ENCODE peak calls at places on chromosomes 7 and 10, in five cellular contexts. One of them, this sample, is unnamed.
A peak's percentile ranks its signal among the peaks of the same experiment; 100 is the strongest.

GRCh38 chr10:132626761-132627735 is 89.5 kb downstream of the INPP5A start:
- DNase-seq in hepatocyte: no peak
- DNase-seq in heart left ventricle: peak; percentile 13
- DNase-seq in adrenal gland: no peak
- DNase-seq in transverse colon: no peak
- DNase-seq in this sample: no peak

GRCh38 chr7:124009321-124009720 is 23.5 kb downstream of the TMEM229A start:
- DNase-seq in transverse colon: no peak
- DNase-seq in hepatocyte: no peak
- DNase-seq in adrenal gland: no peak
- DNase-seq in heart left ventricle: no peak
- DNase-seq in this sample: no peak

GRCh38 chr7:2170576-2171521 is 61.9 kb downstream of the MAD1L1 start:
- DNase-seq in heart left ventricle: no peak
- DNase-seq in transverse colon: no peak
- DNase-seq in hepatocyte: no peak
- DNase-seq in adrenal gland: no peak
- DNase-seq in this sample: no peak

GRCh38 chr10:84356951-84357350 is 28.6 kb downstream of the CCSER2 start:
- DNase-seq in adrenal gland: no peak
- DNase-seq in hepatocyte: no peak
- DNase-seq in transverse colon: no peak
- DNase-seq in heart left ventricle: no peak
- DNase-seq in this sample: no peak

GRCh38 chr7:93043393-93043985 is 74.3 kb downstream of the SAMD9 start:
- DNase-seq in hepatocyte: peak; percentile 28
- DNase-seq in heart left ventricle: no peak
- DNase-seq in adrenal gland: no peak
- DNase-seq in transverse colon: no peak
- DNase-seq in this sample: peak; percentile 89

GRCh38 chr10:86411852-86412550 is 45.4 kb upstream of the GRID1 start:
- DNase-seq in hepatocyte: no peak
- DNase-seq in heart left ventricle: no peak
- DNase-seq in transverse colon: no peak
- DNase-seq in adrenal gland: no peak
- DNase-seq in this sample: no peak

GRCh38 chr10:4050061-4050460 is 265.1 kb upstream of the KLF6 start:
- DNase-seq in hepatocyte: no peak
- DNase-seq in adrenal gland: no peak
- DNase-seq in transverse colon: no peak
- DNase-seq in heart left ventricle: no peak
- DNase-seq in this sample: no peak

GRCh38 chr10:1241322-1241890 is 185.2 kb downstream of the WDR37 start:
- DNase-seq in heart left ventricle: no peak
- DNase-seq in adrenal gland: no peak
- DNase-seq in transverse colon: no peak
- DNase-seq in hepatocyte: no peak
- DNase-seq in this sample: no peak

GRCh38 chr10:128417776-128418175 is 291.6 kb upstream of the MKI67 start:
- DNase-seq in hepatocyte: no peak
- DNase-seq in heart left ventricle: no peak
- DNase-seq in transverse colon: no peak
- DNase-seq in adrenal gland: no peak
- DNase-seq in this sample: no peak

GRCh38 chr10:76309744-76310441 is 878.5 kb downstream of the LRMDA start:
- DNase-seq in adrenal gland: peak; percentile 30
- DNase-seq in heart left ventricle: no peak
- DNase-seq in transverse colon: no peak
- DNase-seq in hepatocyte: no peak
- DNase-seq in this sample: no peak

GRCh38 chr10:11165591-11166543 is 148.2 kb downstream of the CELF2 start:
- DNase-seq in heart left ventricle: peak; percentile 71
- DNase-seq in adrenal gland: no peak
- DNase-seq in hepatocyte: peak; percentile 61
- DNase-seq in transverse colon: peak; percentile 63
- DNase-seq in this sample: no peak

GRCh38 chr7:30196408-30196807 is 61.6 kb downstream of the MTURN start:
- DNase-seq in adrenal gland: no peak
- DNase-seq in heart left ventricle: no peak
- DNase-seq in hepatocyte: no peak
- DNase-seq in transverse colon: no peak
- DNase-seq in this sample: no peak

GRCh38 chr7:77457779-77458178 is 41.6 kb upstream of the GSAP start:
- DNase-seq in hepatocyte: no peak
- DNase-seq in transverse colon: no peak
- DNase-seq in heart left ventricle: no peak
- DNase-seq in adrenal gland: no peak
- DNase-seq in this sample: no peak

GRCh38 chr7:152158801-152159587 is 133.5 kb downstream of the GALNT11 start:
- DNase-seq in hepatocyte: no peak
- DNase-seq in adrenal gland: no peak
- DNase-seq in transverse colon: peak; percentile 31
- DNase-seq in heart left ventricle: no peak
- DNase-seq in this sample: peak; percentile 28

GRCh38 chr7:50863053-50863452 is 80.4 kb upstream of the GRB10 start:
- DNase-seq in transverse colon: no peak
- DNase-seq in hepatocyte: no peak
- DNase-seq in adrenal gland: no peak
- DNase-seq in heart left ventricle: no peak
- DNase-seq in this sample: no peak

GRCh38 chr10:121999301-121999700 is 10.3 kb downstream of the TACC2 start:
- DNase-seq in heart left ventricle: no peak
- DNase-seq in transverse colon: no peak
- DNase-seq in hepatocyte: no peak
- DNase-seq in adrenal gland: no peak
- DNase-seq in this sample: no peak

GRCh38 chr10:114902151-114902550 is 35.8 kb upstream of the TRUB1 start:
- DNase-seq in heart left ventricle: no peak
- DNase-seq in hepatocyte: no peak
- DNase-seq in transverse colon: no peak
- DNase-seq in adrenal gland: no peak
- DNase-seq in this sample: no peak

GRCh38 chr7:1065263-1066260 is 21.2 kb downstream of the GPR146 start:
- DNase-seq in transverse colon: peak; percentile 88
- DNase-seq in adrenal gland: peak; percentile 77
- DNase-seq in hepatocyte: peak; percentile 89
- DNase-seq in heart left ventricle: peak; percentile 86
- DNase-seq in this sample: peak; percentile 65

GRCh38 chr10:113680172-113681111 is 730 bp downstream of the CASP7 start:
- DNase-seq in adrenal gland: peak; percentile 70
- DNase-seq in heart left ventricle: peak; percentile 35
- DNase-seq in transverse colon: peak; percentile 67
- DNase-seq in hepatocyte: peak; percentile 48
- DNase-seq in this sample: peak; percentile 93

GRCh38 chr10:101839421-101840063 is 4.1 kb downstream of the KCNIP2 start:
- DNase-seq in hepatocyte: peak; percentile 72
- DNase-seq in transverse colon: peak; percentile 68
- DNase-seq in adrenal gland: no peak
- DNase-seq in heart left ventricle: no peak
- DNase-seq in this sample: no peak

GRCh38 chr10:52019078-52019644 is 294.9 kb upstream of the DKK1 start:
- DNase-seq in transverse colon: no peak
- DNase-seq in adrenal gland: no peak
- DNase-seq in heart left ventricle: no peak
- DNase-seq in hepatocyte: no peak
- DNase-seq in this sample: no peak

GRCh38 chr7:157709531-157710251 is 372.9 kb downstream of the DNAJB6 start:
- DNase-seq in hepatocyte: no peak
- DNase-seq in transverse colon: no peak
- DNase-seq in adrenal gland: no peak
- DNase-seq in heart left ventricle: peak; percentile 15
- DNase-seq in this sample: no peak

GRCh38 chr10:79407811-79408795 is 37.3 kb downstream of the ZCCHC24 start:
- DNase-seq in hepatocyte: peak; percentile 75
- DNase-seq in heart left ventricle: no peak
- DNase-seq in adrenal gland: no peak
- DNase-seq in transverse colon: peak; percentile 51
- DNase-seq in this sample: no peak

GRCh38 chr10:70164179-70164578 is 6.1 kb downstream of the SAR1A start:
- DNase-seq in hepatocyte: no peak
- DNase-seq in transverse colon: no peak
- DNase-seq in heart left ventricle: no peak
- DNase-seq in adrenal gland: no peak
- DNase-seq in this sample: no peak

GRCh38 chr10:70162157-70162891 is 8.0 kb downstream of the SAR1A start:
- DNase-seq in heart left ventricle: no peak
- DNase-seq in adrenal gland: no peak
- DNase-seq in transverse colon: no peak
- DNase-seq in hepatocyte: no peak
- DNase-seq in this sample: no peak

GRCh38 chr10:70162892-70163201 is 7.5 kb downstream of the SAR1A start:
- DNase-seq in adrenal gland: no peak
- DNase-seq in heart left ventricle: no peak
- DNase-seq in transverse colon: no peak
- DNase-seq in hepatocyte: no peak
- DNase-seq in this sample: no peak

GRCh38 chr10:70160798-70161197 is 9.5 kb downstream of the SAR1A start:
- DNase-seq in transverse colon: no peak
- DNase-seq in hepatocyte: no peak
- DNase-seq in heart left ventricle: no peak
- DNase-seq in adrenal gland: no peak
- DNase-seq in this sample: no peak

GRCh38 chr10:70163448-70163847 is 6.9 kb downstream of the SAR1A start:
- DNase-seq in hepatocyte: no peak
- DNase-seq in heart left ventricle: no peak
- DNase-seq in transverse colon: no peak
- DNase-seq in adrenal gland: no peak
- DNase-seq in this sample: no peak
- H3K4me3 ChIP-seq in hepatocyte: no peak overlapping the region
- H3K4me3 ChIP-seq in heart left ventricle: no peak overlapping the region
- H3K4me3 ChIP-seq in transverse colon: no peak overlapping the region
- H3K4me3 ChIP-seq in adrenal gland: no peak overlapping the region
- H3K4me3 ChIP-seq in this sample: no peak overlapping the region

GRCh38 chr10:48884337-48885045 is 55.1 kb downstream of the LRRC18 start:
- DNase-seq in heart left ventricle: no peak
- DNase-seq in hepatocyte: no peak
- DNase-seq in transverse colon: no peak
- DNase-seq in adrenal gland: no peak
- DNase-seq in this sample: no peak

GRCh38 chr10:48885376-48885775 is 54.3 kb downstream of the LRRC18 start:
- DNase-seq in heart left ventricle: no peak
- DNase-seq in transverse colon: no peak
- DNase-seq in hepatocyte: peak; percentile 58
- DNase-seq in adrenal gland: no peak
- DNase-seq in this sample: peak; percentile 17

GRCh38 chr10:48880016-48880705 is 59.5 kb downstream of the LRRC18 start:
- DNase-seq in heart left ventricle: no peak
- DNase-seq in adrenal gland: no peak
- DNase-seq in transverse colon: no peak
- DNase-seq in hepatocyte: no peak
- DNase-seq in this sample: no peak

GRCh38 chr10:48881937-48882336 is 57.7 kb downstream of the LRRC18 start:
- DNase-seq in transverse colon: no peak
- DNase-seq in heart left ventricle: no peak
- DNase-seq in hepatocyte: no peak
- DNase-seq in adrenal gland: no peak
- DNase-seq in this sample: no peak

GRCh38 chr10:48882881-48883280 is 56.8 kb downstream of the LRRC18 start:
- DNase-seq in adrenal gland: no peak
- DNase-seq in transverse colon: no peak
- DNase-seq in hepatocyte: no peak
- DNase-seq in heart left ventricle: no peak
- DNase-seq in this sample: no peak
- H3K36me3 ChIP-seq in adrenal gland: no peaks in the 10 kb centered on the region
- H3K36me3 ChIP-seq in transverse colon: no peaks in the 10 kb centered on the region
- H3K36me3 ChIP-seq in hepatocyte: no peaks in the 10 kb centered on the region
- H3K36me3 ChIP-seq in heart left ventricle: no peaks in the 10 kb centered on the region
- H3K36me3 ChIP-seq in this sample: no peaks in the 10 kb centered on the region

GRCh38 chr10:93062499-93063216 is 2.1 kb downstream of the CYP26C1 start:
- DNase-seq in transverse colon: no peak
- DNase-seq in adrenal gland: no peak
- DNase-seq in heart left ventricle: no peak
- DNase-seq in hepatocyte: peak; percentile 63
- DNase-seq in this sample: no peak

GRCh38 chr10:93058139-93058538 is 2.5 kb upstream of the CYP26C1 start:
- DNase-seq in hepatocyte: no peak
- DNase-seq in heart left ventricle: no peak
- DNase-seq in adrenal gland: no peak
- DNase-seq in transverse colon: no peak
- DNase-seq in this sample: peak; percentile 60

GRCh38 chr10:93061594-93062498 is 1.2 kb downstream of the CYP26C1 start:
- DNase-seq in transverse colon: no peak
- DNase-seq in heart left ventricle: no peak
- DNase-seq in adrenal gland: no peak
- DNase-seq in hepatocyte: no peak
- DNase-seq in this sample: no peak

GRCh38 chr10:93060887-93061593 is 442 bp downstream of the CYP26C1 start:
- DNase-seq in adrenal gland: no peak
- DNase-seq in hepatocyte: no peak
- DNase-seq in transverse colon: no peak
- DNase-seq in heart left ventricle: no peak
- DNase-seq in this sample: no peak

GRCh38 chr10:93059975-93060886 is at the start of gene CYP26C1:
- DNase-seq in transverse colon: no peak
- DNase-seq in heart left ventricle: no peak
- DNase-seq in hepatocyte: no peak
- DNase-seq in adrenal gland: no peak
- DNase-seq in this sample: no peak
- H3K27me3 ChIP-seq in transverse colon: peaks cover 71% of the 10 kb centered on the region
- H3K27me3 ChIP-seq in heart left ventricle: peaks cover 54% of the 10 kb centered on the region
- H3K27me3 ChIP-seq in hepatocyte: peaks cover 73% of the 10 kb centered on the region
- H3K27me3 ChIP-seq in adrenal gland: peaks cover 24% of the 10 kb centered on the region
- H3K27me3 ChIP-seq in this sample: peaks cover 45% of the 10 kb centered on the region

GRCh38 chr7:31444196-31444595 is 69.7 kb upstream of the ITPRID1 start:
- DNase-seq in transverse colon: no peak
- DNase-seq in adrenal gland: no peak
- DNase-seq in hepatocyte: no peak
- DNase-seq in heart left ventricle: no peak
- DNase-seq in this sample: no peak
- H3K4me3 ChIP-seq in transverse colon: no peak overlapping the region
- H3K4me3 ChIP-seq in adrenal gland: no peak overlapping the region
- H3K4me3 ChIP-seq in hepatocyte: no peak overlapping the region
- H3K4me3 ChIP-seq in heart left ventricle: no peak overlapping the region
- H3K4me3 ChIP-seq in this sample: no peak overlapping the region

GRCh38 chr10:28575852-28576251 is 42.9 kb downstream of the WAC start:
- DNase-seq in heart left ventricle: no peak
- DNase-seq in adrenal gland: no peak
- DNase-seq in hepatocyte: no peak
- DNase-seq in transverse colon: no peak
- DNase-seq in this sample: no peak
- H3K36me3 ChIP-seq in heart left ventricle: no peaks in the 10 kb centered on the region
- H3K36me3 ChIP-seq in adrenal gland: no peaks in the 10 kb centered on the region
- H3K36me3 ChIP-seq in hepatocyte: no peaks in the 10 kb centered on the region
- H3K36me3 ChIP-seq in transverse colon: no peaks in the 10 kb centered on the region
- H3K36me3 ChIP-seq in this sample: no peaks in the 10 kb centered on the region